ENCODE peak calls at places on chromosomes 7 and 10, in eight cellular contexts. G, V, I, H, O, B, P and K are unnamed samples.

GRCh38 chr7:135277161-135277560 is 43.5 kb downstream of the STRA8 start:
- DNase-seq in G (no peak), V (no peak), I (no peak), H (no peak), O (no peak), B (no peak), P (no peak), K (no peak)

GRCh38 chr10:127354992-127355391 is 158.6 kb upstream of the INSYN2A start:
- DNase-seq in G (no peak), V (no peak), I (no peak), H (peak), O (no peak), B (no peak), P (no peak), K (no peak)

GRCh38 chr7:101179780-101180755 is at the start of gene NAT16:
- DNase-seq in G (no peak), V (no peak), I (no peak), H (no peak), O (no peak), B (no peak), P (no peak), K (no peak)

GRCh38 chr7:125059861-125060456 is 130.3 kb upstream of the POT1 start:
- DNase-seq in G (no peak), V (no peak), I (no peak), H (peak), O (peak), B (no peak), P (no peak), K (no peak)

GRCh38 chr10:47264797-47265281 is 35.2 kb upstream of the GDF10 start:
- DNase-seq in G (no peak), V (peak), I (no peak), H (peak), O (no peak), B (no peak), P (no peak), K (no peak)

GRCh38 chr7:118657391-118658005 is 433.0 kb downstream of the ANKRD7 start:
- DNase-seq in G (no peak), V (no peak), I (no peak), H (no peak), O (no peak), B (no peak), P (no peak), K (no peak)

GRCh38 chr10:79056736-79057391 is 11.9 kb upstream of the ZMIZ1 start:
- DNase-seq in G (no peak), V (peak), I (no peak), H (no peak), O (no peak), B (peak), P (no peak), K (no peak)

GRCh38 chr10:71314028-71314693 is 4.9 kb upstream of the SLC29A3 start:
- DNase-seq in G (peak), V (no peak), I (peak), H (peak), O (peak), B (peak), P (no peak), K (no peak)

GRCh38 chr7:3267928-3268690 is 32.9 kb upstream of the SDK1 start:
- DNase-seq in G (no peak), V (no peak), I (no peak), H (peak), O (no peak), B (no peak), P (no peak), K (peak)

GRCh38 chr7:107387573-107388219 is 82.2 kb upstream of the GPR22 start:
- DNase-seq in G (no peak), V (no peak), I (no peak), H (no peak), O (no peak), B (no peak), P (no peak), K (no peak)

GRCh38 chr10:124000792-124001201 is 92.6 kb downstream of the CHST15 start:
- DNase-seq in G (no peak), V (no peak), I (no peak), H (no peak), O (peak), B (no peak), P (no peak), K (no peak)

GRCh38 chr10:28541695-28542365 is 8.9 kb downstream of the WAC start:
- DNase-seq in G (no peak), V (no peak), I (no peak), H (peak), O (no peak), B (no peak), P (no peak), K (no peak)

GRCh38 chr10:23069019-23069665 is 26.2 kb upstream of the MSRB2 start:
- DNase-seq in G (no peak), V (no peak), I (no peak), H (no peak), O (no peak), B (no peak), P (no peak), K (no peak)

GRCh38 chr7:142554555-142555532 is 194.4 kb upstream of the PRSS1 start:
- DNase-seq in G (no peak), V (no peak), I (no peak), H (peak), O (no peak), B (no peak), P (no peak), K (no peak)

GRCh38 chr7:150753826-150754603 is 16.8 kb downstream of the GIMAP5 start:
- DNase-seq in G (no peak), V (no peak), I (no peak), H (peak), O (peak), B (no peak), P (no peak), K (no peak)

GRCh38 chr10:77532068-77532467 is 105.5 kb downstream of the KCNMA1 start:
- DNase-seq in G (no peak), V (no peak), I (no peak), H (no peak), O (no peak), B (no peak), P (no peak), K (no peak)

GRCh38 chr7:150948791-150949251 is 29.3 kb downstream of the KCNH2 start:
- DNase-seq in G (no peak), V (peak), I (no peak), H (no peak), O (no peak), B (peak), P (no peak), K (no peak)

GRCh38 chr10:117016271-117016670 is 11.3 kb upstream of the SHTN1 start:
- DNase-seq in G (no peak), V (no peak), I (no peak), H (no peak), O (no peak), B (no peak), P (no peak), K (no peak)

GRCh38 chr7:37432240-37432917 is 16.3 kb downstream of the ELMO1 start:
- DNase-seq in G (no peak), V (no peak), I (no peak), H (no peak), O (no peak), B (no peak), P (no peak), K (no peak)

GRCh38 chr10:69241575-69241974 is 21.4 kb downstream of the HKDC1 start:
- DNase-seq in G (no peak), V (no peak), I (no peak), H (no peak), O (no peak), B (no peak), P (no peak), K (no peak)

GRCh38 chr10:101759354-101760247 is 16.3 kb downstream of the FGF8 start:
- DNase-seq in G (no peak), V (no peak), I (no peak), H (no peak), O (no peak), B (no peak), P (no peak), K (no peak)

GRCh38 chr10:79135790-79136189 is 67.0 kb downstream of the ZMIZ1 start:
- DNase-seq in G (no peak), V (no peak), I (no peak), H (no peak), O (no peak), B (no peak), P (no peak), K (no peak)

GRCh38 chr7:137981668-137982067 is 20.2 kb downstream of the CREB3L2 start:
- DNase-seq in G (no peak), V (no peak), I (no peak), H (no peak), O (peak), B (no peak), P (no peak), K (no peak)

GRCh38 chr10:114874827-114875541 is 53.4 kb downstream of the FHIP2A start:
- DNase-seq in G (no peak), V (no peak), I (peak), H (no peak), O (peak), B (peak), P (no peak), K (no peak)

GRCh38 chr7:46153951-46154787 is 233.1 kb upstream of the IGFBP3 start:
- DNase-seq in G (no peak), V (no peak), I (no peak), H (no peak), O (no peak), B (no peak), P (no peak), K (no peak)